ENCODE peak calls at places on chromosomes 11 and 22, in six cellular contexts. L, E, K, H, S and R are unnamed samples.

GRCh38 chr22:42625416-42625815 is 10.7 kb upstream of the POLDIP3 start:
- DNase-seq in S (no peak), E (no peak), L (no peak), H (no peak), K (no peak), R (no peak)

GRCh38 chr22:40040927-40041326 is 46.2 kb downstream of the FAM83F start:
- DNase-seq in H (no peak), S (no peak), E (peak; percentile 74), L (no peak), K (peak; percentile 88), R (peak; percentile 67)

GRCh38 chr11:68337399-68337835 is 25.0 kb downstream of the LRP5 start:
- DNase-seq in S (no peak), L (no peak), H (no peak), K (no peak), E (no peak), R (no peak)

GRCh38 chr11:117068303-117068860 is 29.8 kb downstream of the SIK3 start:
- DNase-seq in L (no peak), H (no peak), E (no peak), S (no peak), K (no peak), R (no peak)

GRCh38 chr11:65810046-65810868 is 23.4 kb downstream of the OVOL1 start:
- DNase-seq in S (no peak), L (no peak), H (no peak), E (peak; percentile 10), K (no peak), R (no peak)

GRCh38 chr11:86116996-86117705 is 48.3 kb upstream of the PICALM start:
- DNase-seq in K (peak; percentile 85), H (no peak), E (peak; percentile 70), S (no peak), L (no peak), R (peak; percentile 48)

GRCh38 chr11:119055901-119056300 is 1.1 kb downstream of the HYOU1 start:
- DNase-seq in L (no peak), H (no peak), S (no peak), E (peak; percentile 51), K (peak; percentile 66), R (peak; percentile 59)

GRCh38 chr11:1352696-1353382 is 36.9 kb upstream of the BRSK2 start:
- DNase-seq in H (no peak), L (no peak), K (no peak), S (no peak), E (no peak), R (no peak)